ENCODE peak calls at places on chromosome 15, in seven cellular contexts. F, O, M, I, B, C and H are unnamed samples.

GRCh38 chr15:78840661-78841060 is 29.4 kb upstream of the ADAMTS7 start:
- DNase-seq in B (no peak), F (no peak), I (no peak), O (no peak), M (no peak), C (peak), H (no peak)

GRCh38 chr15:63984331-63984730 is 62.0 kb downstream of the DAPK2 start:
- DNase-seq in M (no peak), O (no peak), C (no peak), F (no peak), I (no peak), B (no peak), H (no peak)

GRCh38 chr15:90959894-90960293 is 5.2 kb downstream of the RCCD1 start:
- DNase-seq in C (no peak), F (no peak), I (peak), M (no peak), O (no peak), B (no peak), H (no peak)

GRCh38 chr15:33915571-33916407 is 52.5 kb upstream of the CHRM5 start:
- DNase-seq in I (no peak), M (no peak), F (no peak), B (peak), O (no peak), C (no peak), H (no peak)

GRCh38 chr15:30984118-30984517 is 7.3 kb downstream of the MTMR10 start:
- DNase-seq in F (no peak), C (no peak), I (no peak), M (no peak), B (no peak), O (no peak), H (no peak)

GRCh38 chr15:36291501-36291900 is 287.9 kb upstream of the CDIN1 start:
- DNase-seq in I (no peak), O (no peak), B (no peak), M (no peak), C (no peak), F (no peak), H (no peak)

GRCh38 chr15:81308260-81308659 is 15.7 kb downstream of the STARD5 start:
- DNase-seq in I (no peak), M (no peak), F (no peak), O (no peak), C (no peak), B (no peak), H (no peak)

GRCh38 chr15:39102431-39102830 is 478.4 kb upstream of the THBS1 start:
- DNase-seq in M (no peak), B (no peak), F (no peak), I (no peak), O (no peak), C (no peak), H (no peak)

GRCh38 chr15:63241316-63241715 is 36.1 kb upstream of the APH1B start:
- DNase-seq in C (no peak), B (no peak), O (no peak), I (no peak), M (no peak), F (no peak), H (no peak)

GRCh38 chr15:28889346-28889745 is 3.6 kb downstream of the APBA2 start:
- DNase-seq in M (no peak), B (no peak), I (no peak), O (no peak), C (no peak), F (no peak), H (no peak)

GRCh38 chr15:101641134-101641764 is 10.9 kb downstream of the TM2D3 start:
- DNase-seq in I (peak), C (peak), B (peak), O (peak), F (peak), M (peak), H (peak)

DNA sequence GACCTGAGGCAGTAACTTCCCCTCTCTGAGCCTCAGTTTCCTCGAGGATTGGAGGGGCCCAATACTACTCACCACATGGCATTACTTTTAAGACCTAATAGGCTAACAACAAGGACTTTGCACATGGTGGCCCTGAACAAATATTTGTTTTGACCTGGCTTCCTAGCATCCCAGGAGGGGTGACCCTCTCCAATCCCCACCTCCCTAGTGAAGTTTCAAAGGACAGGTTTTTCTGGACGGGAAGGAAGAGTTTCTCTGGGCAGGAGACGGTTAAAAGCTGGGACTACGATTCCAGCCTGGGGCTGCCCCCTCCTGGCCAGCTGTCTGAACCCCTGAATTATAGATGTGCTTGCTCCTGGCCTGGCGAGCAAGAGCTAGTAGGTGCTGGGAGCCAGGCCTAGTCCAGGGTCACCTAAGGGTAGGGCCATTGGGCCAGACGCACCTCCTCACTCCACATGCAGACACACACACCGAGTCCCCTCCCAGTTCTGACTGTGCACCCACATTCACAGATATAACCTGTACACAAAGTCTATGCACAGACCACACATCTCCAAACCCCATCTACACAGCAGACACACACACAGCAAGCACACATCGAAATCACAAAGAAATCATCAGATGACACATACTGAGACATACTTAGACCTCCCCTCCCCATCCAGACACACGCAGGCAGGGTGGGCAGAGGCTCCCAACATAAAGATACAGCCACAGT is 2.7 kb upstream of the ISL2 start:
- DNase-seq in M (no peak), O (no peak), F (no peak), B (peak), I (no peak), C (no peak), H (no peak)
- TF ChIP-seq CTCF in M (no peak), O (peak), F (no peak), B (peak), I (peak), C (peak), H (no peak)

DNA sequence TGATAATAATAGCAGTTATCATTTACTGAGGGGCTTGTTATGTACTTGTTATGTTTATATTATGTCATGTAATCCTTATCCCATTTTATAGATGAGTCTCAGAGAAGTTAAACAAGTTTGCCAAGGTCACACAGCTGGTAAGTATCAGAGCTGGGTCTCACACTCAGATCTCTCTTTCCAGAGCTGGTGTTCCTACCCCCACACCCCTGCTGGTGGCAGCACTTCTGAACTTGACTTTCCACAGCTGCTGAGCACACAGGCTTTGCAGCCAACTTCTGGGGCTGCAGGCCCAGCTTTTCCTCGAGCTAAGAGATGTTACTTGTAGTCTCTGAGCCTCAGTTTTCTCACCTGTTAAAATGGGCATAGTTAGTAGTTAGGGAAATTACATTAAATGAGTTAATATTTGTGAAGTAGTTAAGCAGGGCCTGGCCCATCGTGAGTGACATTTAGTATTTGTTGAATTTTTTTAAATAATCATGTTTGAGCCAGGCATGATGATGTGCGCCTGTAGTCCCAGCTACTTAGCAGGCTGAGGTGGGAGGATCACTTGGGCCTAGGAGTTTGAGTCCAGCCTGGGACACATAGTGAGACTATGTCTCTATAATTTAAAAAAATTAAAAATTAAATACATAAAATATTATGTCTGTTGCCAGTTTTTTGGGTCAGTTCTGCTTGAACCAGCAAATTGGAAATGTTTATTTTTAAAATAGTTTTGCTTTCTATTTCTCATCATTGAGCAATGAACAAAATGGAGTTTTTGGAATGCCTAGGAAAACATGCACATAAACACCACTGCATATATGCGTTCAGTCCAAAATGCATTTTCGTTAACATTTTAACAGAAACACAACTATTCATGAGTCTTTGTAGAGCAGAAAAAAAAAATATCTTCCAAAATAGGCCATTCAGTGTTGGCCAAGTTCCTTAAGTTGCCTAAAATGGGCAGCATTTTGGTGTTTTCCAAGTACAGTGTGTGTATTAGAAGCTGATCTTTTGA is 87.3 kb downstream of the SMAD6 start:
- DNase-seq in F (peak), M (no peak), B (no peak), C (no peak), I (peak), O (no peak), H (no peak)
- TF ChIP-seq CTCF in F (peak), M (peak), B (no peak), C (peak), I (peak), O (peak), H (no peak)

DNA sequence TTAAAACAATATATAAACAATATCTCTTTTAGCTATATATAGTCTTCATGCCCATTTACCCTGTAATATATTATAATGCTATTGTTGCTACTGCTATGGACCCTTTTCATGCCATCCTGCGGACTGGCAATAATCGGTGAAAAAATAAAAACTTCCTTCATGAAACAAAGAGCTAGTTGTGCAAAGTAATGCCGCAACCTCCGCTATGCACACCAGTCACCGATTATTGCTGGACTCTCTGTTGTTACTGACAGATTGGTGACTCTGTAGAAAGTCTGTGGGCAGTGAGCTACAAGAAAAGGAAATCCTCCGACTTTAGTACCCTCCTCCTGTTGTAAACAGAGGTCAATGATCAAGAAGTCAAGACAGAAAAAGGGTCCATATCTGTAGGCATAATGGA is 17.9 kb upstream of the ICE2 start:
- DNase-seq in M (no peak), B (no peak), C (no peak), F (no peak), I (no peak), O (no peak), H (no peak)
- TF ChIP-seq CTCF in M (no peak), B (no peak), C (no peak), F (no peak), I (no peak), O (no peak), H (no peak)

DNA sequence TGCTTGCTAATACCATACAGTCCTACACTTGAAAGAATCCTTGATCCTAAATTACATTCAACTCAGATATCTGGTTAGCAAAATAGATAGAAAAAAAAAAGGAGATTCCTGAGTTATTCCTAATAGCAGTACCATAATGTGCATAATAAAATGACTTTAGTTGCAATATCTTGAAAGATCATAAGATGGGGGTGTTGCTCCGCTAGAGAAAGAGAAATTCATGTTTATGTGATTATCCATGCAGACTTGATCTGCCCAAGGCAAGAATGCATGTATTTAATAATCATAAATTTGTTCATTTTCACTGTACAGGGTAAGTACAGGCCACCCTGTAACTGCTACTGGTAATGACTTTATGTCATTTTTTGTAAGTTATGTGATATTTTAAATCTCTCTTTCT is 84.7 kb downstream of the HCN4 start:
- DNase-seq in O (no peak), F (no peak), M (no peak), C (no peak), I (peak), B (no peak), H (no peak)
- TF ChIP-seq CTCF in O (no peak), F (no peak), M (peak), C (peak), I (peak), B (no peak), H (no peak)

GRCh38 chr15:95267476-95267875 is 1036.1 kb downstream of the MCTP2 start:
- DNase-seq in I (no peak), B (no peak), M (no peak), F (no peak), C (no peak), O (no peak), H (no peak)
- TF ChIP-seq CTCF in I (no peak), B (no peak), M (no peak), F (no peak), C (no peak), O (peak), H (no peak)

DNA sequence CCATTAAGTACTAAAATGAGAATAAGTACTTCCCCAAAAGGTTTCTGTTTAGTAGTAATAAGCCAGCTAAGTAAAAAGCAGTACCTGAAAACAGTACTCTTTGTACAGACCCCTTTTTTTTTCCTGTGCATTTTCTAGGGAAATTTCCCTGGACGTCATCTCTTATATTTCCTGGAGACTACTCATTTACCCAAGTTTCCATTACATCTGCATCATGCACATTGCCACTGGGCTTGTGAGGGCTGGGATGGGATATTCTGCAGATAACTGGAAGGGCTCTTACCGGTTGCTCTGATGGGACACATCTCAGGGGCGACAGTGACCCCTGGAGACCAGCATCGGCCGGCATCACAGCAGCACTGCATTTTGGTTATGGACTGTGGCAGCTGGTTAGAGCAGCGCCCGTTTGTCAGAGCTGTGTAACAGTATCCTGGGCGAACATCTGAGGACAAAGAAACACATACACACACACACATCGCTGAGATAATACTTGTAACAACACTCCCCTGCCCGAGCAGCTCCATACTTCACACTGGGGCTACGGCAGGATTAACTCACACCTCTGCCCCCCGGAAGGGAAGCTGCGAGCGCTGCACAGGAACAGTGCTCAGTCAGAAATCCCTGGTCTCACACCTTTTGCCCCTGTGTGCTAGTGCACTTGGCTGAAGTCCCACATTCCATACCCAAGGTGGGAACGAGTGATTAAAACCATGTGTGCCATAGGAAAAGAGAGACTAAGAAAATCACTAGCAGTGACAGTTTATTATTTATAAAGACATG is 124.9 kb downstream of the FBN1 start:
- DNase-seq in B (no peak), O (no peak), I (no peak), C (no peak), M (no peak), F (no peak), H (no peak)
- TF ChIP-seq CTCF in B (no peak), O (peak), I (no peak), C (no peak), M (no peak), F (no peak), H (no peak)

GRCh38 chr15:44585633-44586032 is 48.7 kb downstream of the EIF3J start:
- DNase-seq in C (no peak), B (no peak), M (no peak), O (no peak), F (no peak), I (no peak), H (no peak)

GRCh38 chr15:44588541-44588940 is 51.6 kb downstream of the EIF3J start:
- DNase-seq in O (no peak), C (no peak), F (no peak), M (no peak), B (no peak), I (no peak), H (no peak)

GRCh38 chr15:44580105-44580504 is 43.2 kb downstream of the EIF3J start:
- DNase-seq in C (no peak), O (no peak), I (no peak), F (no peak), M (no peak), B (no peak), H (no peak)

DNA sequence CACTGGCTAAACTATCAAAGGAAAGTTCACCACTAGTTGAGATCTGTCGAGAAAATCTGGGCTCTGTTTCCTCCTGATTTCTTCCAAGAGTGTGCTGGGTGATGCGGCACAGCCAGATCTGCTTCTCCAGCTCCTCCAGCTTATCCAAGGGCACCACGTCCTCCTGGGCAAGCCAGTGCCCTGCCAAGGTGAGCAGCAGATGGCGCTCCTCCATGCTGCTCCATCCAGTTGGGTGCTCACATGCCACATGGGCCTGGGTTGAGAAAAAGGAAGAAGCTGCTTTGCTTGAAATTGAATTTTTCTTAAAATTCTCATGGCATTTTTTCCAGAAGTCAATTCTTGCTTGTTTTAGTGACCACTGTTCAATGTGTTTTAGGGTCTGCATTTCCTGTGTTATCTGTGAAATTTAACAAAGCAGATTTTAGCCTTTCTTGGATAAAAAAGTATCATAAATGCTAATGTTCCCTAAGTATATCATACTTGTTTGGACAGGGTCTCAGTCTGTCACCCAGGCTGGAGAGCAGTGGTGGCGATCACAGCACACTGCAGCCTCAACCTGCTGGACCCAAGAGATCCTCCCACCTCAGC is 47.3 kb downstream of the EIF3J start:
- DNase-seq in F (no peak), C (peak), B (peak), M (no peak), I (no peak), O (no peak), H (peak)
- TF ChIP-seq CTCF in F (no peak), C (peak), B (peak), M (no peak), I (peak), O (peak), H (peak)

GRCh38 chr15:53473886-53474285 is 285.6 kb downstream of the WDR72 start:
- DNase-seq in O (no peak), I (no peak), F (no peak), B (no peak), M (peak), C (no peak), H (no peak)

GRCh38 chr15:53469422-53469821 is 290.0 kb downstream of the WDR72 start:
- DNase-seq in O (no peak), B (no peak), C (no peak), F (no peak), M (no peak), I (no peak), H (no peak)

GRCh38 chr15:53473435-53473834 is 286.0 kb downstream of the WDR72 start:
- DNase-seq in B (no peak), M (peak), F (no peak), C (no peak), O (no peak), I (no peak), H (no peak)

GRCh38 chr15:53472210-53472609 is 287.3 kb downstream of the WDR72 start:
- DNase-seq in I (no peak), B (no peak), C (no peak), O (no peak), F (no peak), M (no peak), H (no peak)

GRCh38 chr15:53472883-53473282 is 286.6 kb downstream of the WDR72 start:
- DNase-seq in C (no peak), O (no peak), B (no peak), I (no peak), F (no peak), M (peak), H (no peak)
- TF ChIP-seq CTCF in C (no peak), O (no peak), B (no peak), I (no peak), F (no peak), M (no peak), H (no peak)

DNA sequence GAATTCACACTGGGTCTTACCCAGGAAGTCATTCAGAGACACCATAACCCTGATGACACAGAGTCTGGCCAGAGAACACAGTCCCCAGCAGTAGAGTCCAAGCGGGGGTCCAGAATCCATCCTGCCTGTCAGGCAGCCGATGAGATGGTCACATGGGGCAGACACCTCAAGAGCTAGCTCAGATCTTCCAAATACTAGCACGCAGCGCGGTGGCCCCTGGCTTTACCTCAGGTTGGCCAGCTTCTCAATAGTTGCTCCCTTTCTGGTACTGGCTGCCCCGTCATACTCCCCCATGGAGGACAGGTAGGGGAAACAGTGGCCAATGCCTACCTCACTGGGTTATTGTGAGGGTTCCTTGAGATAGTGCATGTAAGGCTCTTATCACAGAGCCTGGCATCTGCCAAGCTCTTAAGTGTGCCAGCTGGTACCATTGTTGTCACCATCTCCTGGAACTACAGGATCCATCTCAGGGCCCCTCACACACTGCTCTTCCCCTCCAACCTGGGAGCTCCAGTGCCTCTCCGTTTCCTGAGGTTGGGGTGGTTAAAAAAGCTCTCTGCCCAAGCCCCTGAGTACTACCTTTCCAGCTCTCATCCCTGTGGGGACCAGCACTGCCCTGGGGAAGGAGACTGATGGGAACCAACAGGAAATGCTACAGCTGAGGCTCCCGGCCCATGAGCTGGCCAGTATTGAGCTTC is 3.5 kb upstream of the SLC28A1 start:
- DNase-seq in I (no peak), F (no peak), O (no peak), B (no peak), C (no peak), M (no peak), H (no peak)
- TF ChIP-seq CTCF in I (no peak), F (no peak), O (no peak), B (no peak), C (no peak), M (no peak), H (no peak)